ENCODE peak calls at places on chromosomes 1 and 21, in six cellular contexts. J, P, B, V, G and I are unnamed samples.

GRCh38 chr1:233668725-233669294 is 54.9 kb downstream of the KCNK1 start:
- DNase-seq in J (peak), P (no peak), B (peak), V (no peak), G (no peak), I (peak)

GRCh38 chr1:111236379-111236778 is 8.9 kb downstream of the CHI3L2 start:
- DNase-seq in J (no peak), P (no peak), B (no peak), V (no peak), G (no peak), I (no peak)

GRCh38 chr1:30748098-30748698 is 9.4 kb downstream of the LAPTM5 start:
- DNase-seq in J (peak), P (no peak), B (no peak), V (no peak), G (no peak), I (no peak)

GRCh38 chr1:180881806-180882509 is 30.7 kb upstream of the KIAA1614 start:
- DNase-seq in J (peak), P (no peak), B (no peak), V (no peak), G (peak), I (no peak)

GRCh38 chr21:38806153-38806941 is 618 bp downstream of the ETS2 start:
- DNase-seq in J (peak), P (no peak), B (peak), V (peak), G (peak), I (no peak)

GRCh38 chr1:167922611-167923074 is 8.7 kb upstream of the ADCY10 start:
- DNase-seq in J (no peak), P (no peak), B (no peak), V (no peak), G (no peak), I (peak)

GRCh38 chr1:219567341-219567947 is 45.5 kb downstream of the ZC3H11B start:
- DNase-seq in J (peak), P (peak), B (no peak), V (no peak), G (no peak), I (no peak)

GRCh38 chr1:109984190-109984455 is 442 bp upstream of the AHCYL1 start:
- DNase-seq in J (no peak), P (peak), B (no peak), V (no peak), G (no peak), I (no peak)

GRCh38 chr21:42156690-42157605 is 62.0 kb upstream of the ABCG1 start:
- DNase-seq in J (no peak), P (no peak), B (peak), V (no peak), G (peak), I (no peak)

GRCh38 chr1:7298749-7299151 is 472.3 kb upstream of the VAMP3 start:
- DNase-seq in J (no peak), P (peak), B (no peak), V (no peak), G (no peak), I (peak)

GRCh38 chr1:27564710-27565649 is 39.0 kb downstream of the AHDC1 start:
- DNase-seq in J (no peak), P (no peak), B (peak), V (no peak), G (no peak), I (no peak)

GRCh38 chr1:157404063-157404501 is 148.2 kb downstream of the FCRL5 start:
- DNase-seq in J (peak), P (no peak), B (no peak), V (no peak), G (no peak), I (no peak)

GRCh38 chr1:161388639-161389038 is 21.0 kb upstream of the CFAP126 start:
- DNase-seq in J (peak), P (no peak), B (no peak), V (no peak), G (no peak), I (no peak)

GRCh38 chr1:177913762-177914540 is 55.9 kb downstream of the SEC16B start:
- DNase-seq in J (peak), P (peak), B (no peak), V (no peak), G (peak), I (peak)

GRCh38 chr1:204836856-204837255 is 33.8 kb upstream of the NFASC start:
- DNase-seq in J (no peak), P (no peak), B (no peak), V (no peak), G (no peak), I (no peak)

GRCh38 chr1:88655685-88656299 is 28.3 kb upstream of the PKN2 start:
- DNase-seq in J (peak), P (no peak), B (no peak), V (no peak), G (no peak), I (peak)

GRCh38 chr21:43922949-43923348 is 57.9 kb downstream of the AGPAT3 start:
- DNase-seq in J (no peak), P (no peak), B (no peak), V (no peak), G (no peak), I (no peak)

GRCh38 chr1:176203735-176204134 is 3.4 kb downstream of the COP1 start:
- DNase-seq in J (peak), P (no peak), B (no peak), V (no peak), G (no peak), I (no peak)